ENCODE peak calls at places on chromosome 2, in six cellular contexts. K is fibroblast of gingiva, E is OCI-M1, H is posterior cingulate gyrus, V is nucleus accumbens, M is C1 segment of cervical spinal cord. N is an unnamed sample.

GRCh38 chr2:10497797-10498251 is 49.7 kb upstream of the ODC1 start:
- DNase-seq in K (peak; percentile 40), M (no peak), E (peak; percentile 16), V (peak; percentile 79), H (peak; percentile 53), N (peak; percentile 79)

GRCh38 chr2:213834331-213834730 is 550.1 kb downstream of the SPAG16 start:
- DNase-seq in K (peak; percentile 95), H (no peak), E (no peak), V (no peak), M (no peak), N (no peak)

GRCh38 chr2:233844836-233845235 is 9.5 kb downstream of the HJURP start:
- DNase-seq in E (no peak), H (no peak), V (no peak), K (no peak), M (no peak), N (no peak)

GRCh38 chr2:232574674-232575403 is 24.4 kb downstream of the EIF4E2 start:
- DNase-seq in M (no peak), V (no peak), H (no peak), E (no peak), K (peak; percentile 83), N (no peak)

GRCh38 chr2:44268259-44268649 is 7.0 kb upstream of the SLC3A1 start:
- DNase-seq in M (no peak), H (no peak), E (no peak), V (no peak), K (peak; percentile 67), N (no peak)

GRCh38 chr2:619964-620363 is 57.2 kb downstream of the TMEM18 start:
- DNase-seq in H (no peak), K (no peak), M (no peak), V (no peak), E (no peak), N (no peak)

GRCh38 chr2:136137982-136138381 is 20.0 kb upstream of the CXCR4 start:
- DNase-seq in M (no peak), K (no peak), V (no peak), H (no peak), E (peak; percentile 13), N (peak; percentile 12)

GRCh38 chr2:165697727-165698620 is 96.1 kb downstream of the GALNT3 start:
- DNase-seq in E (no peak), V (no peak), M (no peak), K (no peak), H (no peak), N (no peak)

N was measured in Kasumi-1.